ENCODE peak calls at places on chromosome 20, in five cellular contexts. D, F, N, P and Q are unnamed samples.
A peak's percentile ranks its signal among the peaks of the same experiment; 100 is the strongest.

GRCh38 chr20:44448753-44449546 is 26.7 kb upstream of the TTPAL start:
- DNase-seq in D (peak; percentile 5), F (no peak), N (peak; percentile 30), P (peak; percentile 67), Q (peak; percentile 61)

GRCh38 chr20:25024171-25024570 is 31.6 kb upstream of the APMAP start:
- DNase-seq in D (no peak), F (no peak), N (no peak), P (no peak), Q (no peak)

GRCh38 chr20:46034039-46034438 is 5.0 kb downstream of the SLC12A5 start:
- DNase-seq in D (no peak), F (no peak), N (no peak), P (no peak), Q (no peak)

GRCh38 chr20:50146214-50146613 is 7.3 kb downstream of the PEDS1 start:
- DNase-seq in D (no peak), F (peak; percentile 53), N (no peak), P (no peak), Q (no peak)

GRCh38 chr20:17654649-17655285 is 27.3 kb downstream of the RRBP1 start:
- DNase-seq in D (no peak), F (peak; percentile 52), N (peak; percentile 52), P (peak; percentile 15), Q (peak; percentile 37)

GRCh38 chr20:31841928-31842327 is 3.5 kb downstream of the FOXS1 start:
- DNase-seq in D (no peak), F (peak; percentile 66), N (no peak), P (peak; percentile 38), Q (no peak)

GRCh38 chr20:44941292-44941691 is 18.9 kb downstream of the TOMM34 start:
- DNase-seq in D (no peak), F (no peak), N (no peak), P (no peak), Q (no peak)

GRCh38 chr20:46785958-46786357 is 76.5 kb downstream of the SLC2A10 start:
- DNase-seq in D (no peak), F (no peak), N (no peak), P (no peak), Q (no peak)

GRCh38 chr20:57498425-57499400 is 26.2 kb downstream of the CTCFL start:
- DNase-seq in D (no peak), F (peak; percentile 7), N (peak; percentile 60), P (no peak), Q (peak; percentile 40)

GRCh38 chr20:19947611-19948264 is 69.4 kb upstream of the NAA20 start:
- DNase-seq in D (peak; percentile 40), F (peak; percentile 97), N (no peak), P (peak; percentile 60), Q (no peak)

GRCh38 chr20:46088409-46089075 is 1.2 kb downstream of the NCOA5 start:
- DNase-seq in D (no peak), F (peak; percentile 8), N (no peak), P (peak; percentile 21), Q (peak; percentile 22)

GRCh38 chr20:38599410-38599882 is 2.2 kb upstream of the ARHGAP40 start:
- DNase-seq in D (no peak), F (no peak), N (peak; percentile 81), P (peak; percentile 31), Q (no peak)

GRCh38 chr20:19583532-19584175 is 174.4 kb upstream of the RIN2 start:
- DNase-seq in D (no peak), F (peak; percentile 5), N (peak; percentile 67), P (peak; percentile 59), Q (peak; percentile 61)

GRCh38 chr20:40812415-40813212 is 123.6 kb upstream of the MAFB start:
- DNase-seq in D (no peak), F (no peak), N (no peak), P (no peak), Q (no peak)

GRCh38 chr20:51004781-51005180 is 18.1 kb downstream of the KCNG1 start:
- DNase-seq in D (no peak), F (no peak), N (no peak), P (no peak), Q (no peak)

GRCh38 chr20:3654326-3655031 is 8.7 kb downstream of the GFRA4 start:
- DNase-seq in D (no peak), F (no peak), N (peak; percentile 50), P (no peak), Q (no peak)

GRCh38 chr20:14334306-14334930 is 3.0 kb downstream of the FLRT3 start:
- DNase-seq in D (no peak), F (peak; percentile 45), N (peak; percentile 37), P (no peak), Q (peak; percentile 37)

GRCh38 chr20:8132015-8132631 is at the start of gene PLCB1:
- DNase-seq in D (no peak), F (peak; percentile 78), N (peak; percentile 96), P (peak; percentile 19), Q (peak; percentile 82)

GRCh38 chr20:8130840-8131526 is 1.1 kb upstream of the PLCB1 start:
- DNase-seq in D (no peak), F (no peak), N (no peak), P (no peak), Q (no peak)

GRCh38 chr20:8132632-8133587 is 844 bp downstream of the PLCB1 start:
- DNase-seq in D (no peak), F (no peak), N (no peak), P (no peak), Q (peak; percentile 33)

GRCh38 chr20:8129211-8129986 is 2.7 kb upstream of the PLCB1 start:
- DNase-seq in D (no peak), F (peak; percentile 88), N (no peak), P (no peak), Q (no peak)

GRCh38 chr20:8131598-8132014 is 460 bp upstream of the PLCB1 start:
- DNase-seq in D (no peak), F (peak; percentile 51), N (no peak), P (no peak), Q (no peak)
- TF ChIP-seq RCOR1 in D (no peak), F (no peak), N (no peak), P (no peak), Q (no peak)

GRCh38 chr20:12740647-12741046 is 268.1 kb upstream of the SPTLC3 start:
- DNase-seq in D (no peak), F (no peak), N (no peak), P (no peak), Q (peak; percentile 12)
- TF ChIP-seq RCOR1 in D (no peak), F (no peak), N (no peak), P (no peak), Q (no peak)

GRCh38 chr20:23156170-23156841 is 70.2 kb upstream of the CD93 start:
- DNase-seq in D (no peak), F (peak; percentile 82), N (no peak), P (peak; percentile 62), Q (peak; percentile 52)
- TF ChIP-seq RCOR1 in D (no peak), F (no peak), N (no peak), P (peak; percentile 31), Q (no peak)

DNA sequence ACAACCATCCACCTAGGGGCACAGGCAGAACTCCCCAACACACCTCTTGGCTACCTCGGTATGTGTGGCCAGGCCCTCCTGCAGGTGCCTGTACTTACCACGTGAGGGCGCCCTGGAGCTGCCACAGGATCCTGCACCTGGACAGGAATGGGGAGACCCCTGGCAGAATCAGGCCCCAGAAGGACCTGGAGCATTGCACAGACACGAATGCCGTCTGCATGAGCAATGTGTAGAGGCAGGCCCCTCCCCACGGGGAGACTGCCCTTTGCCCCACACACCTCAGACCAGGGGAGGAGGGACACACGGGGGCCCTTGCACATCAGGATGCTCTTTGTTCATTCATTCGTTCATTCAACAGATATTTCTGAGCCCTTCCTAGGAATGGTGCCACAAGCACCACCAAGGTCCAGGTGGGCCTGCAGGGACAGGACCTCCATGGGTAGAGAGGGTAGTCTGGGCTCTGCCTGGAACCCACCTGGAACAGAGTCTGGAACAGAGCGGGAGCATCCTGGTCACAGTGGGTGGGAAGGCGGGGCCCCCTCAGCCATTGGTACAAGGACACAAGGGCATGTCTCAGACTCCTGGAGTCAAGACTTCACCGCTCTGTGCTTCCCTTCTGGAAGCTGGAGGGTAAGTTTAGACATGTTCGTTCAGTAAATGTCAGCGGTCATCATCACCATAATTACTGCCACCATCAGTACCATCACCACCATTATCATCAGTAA is 32.3 kb downstream of the YTHDF1 start:
- DNase-seq in D (no peak), F (no peak), N (peak; percentile 76), P (peak; percentile 65), Q (peak; percentile 54)
- TF ChIP-seq RCOR1 in D (no peak), F (no peak), N (no peak), P (no peak), Q (no peak)

GRCh38 chr20:54088430-54088829 is 18.0 kb upstream of the BCAS1 start:
- DNase-seq in D (no peak), F (no peak), N (no peak), P (no peak), Q (no peak)
- TF ChIP-seq RCOR1 in D (no peak), F (no peak), N (no peak), P (no peak), Q (no peak)

DNA sequence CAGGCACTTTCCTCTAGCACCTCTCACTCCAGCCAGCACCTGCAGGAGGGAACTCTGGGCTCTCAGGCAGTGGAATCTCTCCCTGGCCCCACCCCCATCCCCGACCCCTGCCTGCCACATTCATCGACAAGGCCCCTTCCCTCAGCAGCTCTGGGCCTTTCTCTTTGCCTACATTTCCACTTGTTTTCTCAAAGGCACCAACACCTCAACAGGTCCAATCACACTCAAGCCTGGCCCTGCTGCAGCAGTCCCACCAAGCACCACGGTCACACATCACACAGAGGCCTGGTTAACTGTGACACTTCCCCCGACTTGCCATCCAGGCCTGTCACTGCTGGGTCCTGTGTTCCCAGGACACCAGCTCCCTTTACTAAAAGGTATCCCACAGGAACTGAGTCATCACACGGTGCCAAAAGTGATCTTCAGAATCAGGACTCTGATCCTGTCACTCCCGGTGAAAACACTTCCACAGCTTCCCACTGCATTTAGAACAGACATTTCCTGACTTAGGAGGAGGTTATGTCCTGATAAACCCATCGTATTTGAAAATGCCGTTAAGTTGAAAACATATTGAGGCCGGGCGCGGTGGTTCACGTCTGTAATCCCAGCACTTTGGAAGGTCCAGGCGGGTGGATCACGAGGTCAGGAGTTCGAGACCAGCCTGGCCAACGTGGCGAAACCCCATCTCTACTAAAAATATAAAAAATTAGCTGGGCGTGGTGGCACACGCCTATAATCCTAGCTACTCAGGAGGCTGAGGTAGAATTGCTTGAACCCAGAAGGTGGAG is 54.9 kb downstream of the MYH7B start:
- DNase-seq in D (no peak), F (no peak), N (no peak), P (no peak), Q (no peak)
- TF ChIP-seq RCOR1 in D (no peak), F (no peak), N (no peak), P (no peak), Q (no peak)

GRCh38 chr20:58647814-58648501 is 3.1 kb upstream of the STX16 start:
- DNase-seq in D (no peak), F (peak; percentile 82), N (no peak), P (no peak), Q (no peak)
- TF ChIP-seq RCOR1 in D (no peak), F (no peak), N (no peak), P (no peak), Q (no peak)